ENCODE peak calls at places on chromosome 20, in four cellular contexts. W is K562, R is H1, U is GM12878. Z is an unnamed sample.

GRCh38 chr20:401682-402495 is 6.2 kb upstream of the RBCK1 start:
- DNase-seq in R (no peak), W (peak; percentile 56), U (no peak), Z (peak; percentile 100)

GRCh38 chr20:23257106-23257761 is 93.4 kb upstream of the NXT1 start:
- DNase-seq in R (no peak), U (no peak), W (no peak), Z (no peak)

GRCh38 chr20:51091564-51092195 is 68.8 kb upstream of the KCNG1 start:
- DNase-seq in R (no peak), W (no peak), U (no peak), Z (no peak)

GRCh38 chr20:37377346-37378081 is 31.6 kb downstream of the SRC start:
- DNase-seq in U (no peak), W (no peak), R (no peak), Z (no peak)

GRCh38 chr20:35845561-35845960 is 73.7 kb downstream of the PHF20 start:
- DNase-seq in R (no peak), W (no peak), U (no peak), Z (no peak)

GRCh38 chr20:60332523-60332922 is 374.3 kb downstream of the CDH26 start:
- DNase-seq in W (no peak), R (no peak), U (no peak), Z (no peak)

GRCh38 chr20:13267231-13267630 is 46.2 kb downstream of the ISM1 start:
- DNase-seq in W (no peak), U (no peak), R (no peak), Z (no peak)

GRCh38 chr20:33914871-33915270 is 78.8 kb upstream of the RALY start:
- DNase-seq in U (no peak), R (no peak), W (no peak), Z (peak; percentile 51)

GRCh38 chr20:52676282-52676995 is 295.7 kb upstream of the TSHZ2 start:
- DNase-seq in W (no peak), U (no peak), R (no peak), Z (no peak)

GRCh38 chr20:37567671-37568588 is 40.3 kb upstream of the BLCAP start:
- DNase-seq in W (peak; percentile 41), R (no peak), U (no peak), Z (no peak)

GRCh38 chr20:47400685-47401084 is 44.2 kb upstream of the ZMYND8 start:
- DNase-seq in R (no peak), U (no peak), W (peak; percentile 59), Z (no peak)

GRCh38 chr20:53255102-53255710 is 283.0 kb downstream of the TSHZ2 start:
- DNase-seq in W (no peak), U (no peak), R (no peak), Z (no peak)

GRCh38 chr20:52410746-52411317 is 219.3 kb upstream of the ZFP64 start:
- DNase-seq in W (no peak), R (no peak), U (no peak), Z (no peak)

GRCh38 chr20:35395728-35396127 is 16.0 kb downstream of the UQCC1 start:
- DNase-seq in R (no peak), U (no peak), W (no peak), Z (no peak)

GRCh38 chr20:32455901-32456701 is 98.0 kb downstream of the ASXL1 start:
- DNase-seq in R (no peak), U (no peak), W (no peak), Z (no peak)

GRCh38 chr20:18567739-18568091 is 483 bp downstream of the SMIM26 start:
- DNase-seq in W (no peak), R (no peak), U (no peak), Z (no peak)

GRCh38 chr20:3934628-3935027 is 45.4 kb downstream of the PANK2 start:
- DNase-seq in R (no peak), W (no peak), U (no peak), Z (no peak)

GRCh38 chr20:4813839-4814695 is 92.4 kb downstream of the PRND start:
- DNase-seq in W (no peak), R (no peak), U (peak; percentile 91), Z (no peak)

GRCh38 chr20:33339515-33340058 is 56.6 kb downstream of the BPIFB1 start:
- DNase-seq in U (no peak), W (peak; percentile 91), R (no peak), Z (peak; percentile 90)

GRCh38 chr20:3818155-3819151 is 1.9 kb upstream of the AP5S1 start:
- DNase-seq in U (no peak), R (no peak), W (peak; percentile 88), Z (peak; percentile 95)

GRCh38 chr20:58017237-58017969 is 211.1 kb downstream of the ANKRD60 start:
- DNase-seq in R (no peak), W (no peak), U (no peak), Z (peak; percentile 34)

GRCh38 chr20:56004611-56005388 is 519 bp downstream of the CBLN4 start:
- DNase-seq in W (no peak), R (no peak), U (no peak), Z (no peak)

GRCh38 chr20:22686097-22686496 is 101.7 kb upstream of the FOXA2 start:
- DNase-seq in W (peak; percentile 44), R (peak; percentile 33), U (no peak), Z (peak; percentile 32)

GRCh38 chr20:36179170-36179945 is 24.8 kb downstream of the EPB41L1 start:
- DNase-seq in W (no peak), U (no peak), R (no peak), Z (no peak)

GRCh38 chr20:21238818-21239530 is 64.2 kb upstream of the XRN2 start:
- DNase-seq in R (no peak), W (no peak), U (no peak), Z (no peak)

GRCh38 chr20:59314872-59315500 is 14.6 kb downstream of the EDN3 start:
- DNase-seq in W (no peak), U (no peak), R (no peak), Z (no peak)

GRCh38 chr20:58853976-58854637 is 1.6 kb downstream of the GNAS start:
- DNase-seq in U (no peak), R (no peak), W (no peak), Z (no peak)

GRCh38 chr20:36836591-36837329 is 39.2 kb upstream of the TLDC2 start:
- DNase-seq in U (no peak), W (peak; percentile 89), R (peak; percentile 65), Z (peak; percentile 89)

GRCh38 chr20:843908-844307 is 10.4 kb downstream of the FAM110A start:
- DNase-seq in W (no peak), U (no peak), R (no peak), Z (no peak)

GRCh38 chr20:18663932-18664331 is 76.1 kb downstream of the DTD1 start:
- DNase-seq in R (no peak), U (no peak), W (no peak), Z (no peak)

GRCh38 chr20:57383447-57384347 is 7.5 kb upstream of the RBM38 start:
- DNase-seq in U (no peak), R (no peak), W (no peak), Z (no peak)

GRCh38 chr20:47003223-47003622 is 108.6 kb downstream of the EYA2 start:
- DNase-seq in R (no peak), U (peak; percentile 24), W (no peak), Z (no peak)

GRCh38 chr20:59569305-59569704 is 35.0 kb upstream of the PHACTR3 start:
- DNase-seq in W (no peak), R (no peak), U (no peak), Z (no peak)

GRCh38 chr20:50283370-50283769 is 92.7 kb downstream of the CEBPB start:
- DNase-seq in U (no peak), W (no peak), R (no peak), Z (no peak)

GRCh38 chr20:41717464-41717863 is 99.3 kb upstream of the CHD6 start:
- DNase-seq in W (peak; percentile 61), U (no peak), R (no peak), Z (no peak)

GRCh38 chr20:44601801-44602204 is 19.4 kb downstream of the PKIG start:
- DNase-seq in U (no peak), R (no peak), W (no peak), Z (no peak)
- TF ChIP-seq CBX5 in U (no peak), R (no peak), W (no peak), Z (no peak)

GRCh38 chr20:62860391-62860923 is 1.2 kb downstream of the TCFL5 start:
- DNase-seq in W (peak; percentile 25), R (no peak), U (no peak), Z (peak; percentile 39)
- H3K4me3 ChIP-seq in W (peak overlapping the region; percentile 49), R (peak overlapping the region; percentile 59), U (peak overlapping the region; percentile 75), Z (peak overlapping the region; percentile 83)

GRCh38 chr20:48769111-48769879 is 58.5 kb downstream of the PREX1 start:
- DNase-seq in U (no peak), W (peak; percentile 55), R (no peak), Z (no peak)
- TF ChIP-seq CBX5 in U (no peak), W (no peak), R (no peak), Z (no peak)

DNA sequence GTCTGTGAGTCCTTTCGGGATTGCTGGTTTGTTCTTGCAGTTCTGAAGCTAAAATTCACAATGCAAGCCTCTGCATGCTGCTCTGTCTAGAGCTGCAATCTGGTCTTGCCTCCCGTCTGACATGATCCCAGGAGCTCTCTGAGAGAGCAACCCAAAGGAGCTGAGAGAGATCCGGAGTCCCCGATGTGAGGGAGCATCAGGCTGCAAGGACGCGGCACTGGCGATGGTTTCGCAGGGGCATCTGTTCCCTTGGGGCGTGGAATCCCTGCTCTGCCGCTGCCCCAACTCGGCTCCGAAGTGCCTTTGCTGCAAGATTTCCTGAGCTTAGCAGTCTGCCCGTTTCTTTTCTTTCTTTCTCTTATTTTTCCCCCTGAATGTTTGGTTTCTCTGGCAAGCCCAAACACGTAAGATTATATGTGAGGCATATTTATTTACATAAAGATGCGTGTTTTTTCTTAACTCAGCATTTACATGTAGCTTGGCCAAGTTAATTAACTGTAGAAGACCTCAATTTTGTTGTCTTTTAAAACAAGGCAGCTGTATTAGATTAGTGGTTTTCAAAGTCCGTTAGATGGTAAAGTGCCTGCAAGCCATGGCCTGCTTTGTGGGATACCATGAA is 873.0 kb downstream of the KIF16B start:
- DNase-seq in U (no peak), R (no peak), W (no peak), Z (no peak)
- H3K4me3 ChIP-seq in U (no peak overlapping the region), R (no peak overlapping the region), W (no peak overlapping the region), Z (no peak overlapping the region)

GRCh38 chr20:10217517-10218410 is 866 bp upstream of the SNAP25 start:
- DNase-seq in W (no peak), R (no peak), U (no peak), Z (no peak)
- TF ChIP-seq CBX5 in W (no peak), R (no peak), U (no peak), Z (no peak)

GRCh38 chr20:45449528-45449927 is 20.0 kb upstream of the WFDC2 start:
- DNase-seq in W (no peak), R (no peak), U (no peak), Z (no peak)
- H3K4me3 ChIP-seq in W (no peak overlapping the region), R (no peak overlapping the region), U (no peak overlapping the region), Z (no peak overlapping the region)

Z was measured in HepG2.